ENCODE peak calls at places on chromosomes 6 and 20, in five cellular contexts. Y is GDM1; K is esophagus squamous epithelium; L is NCI-H510A treated with DMSO at 0.1 percent for 48 hours; J is activated naive CD8-positive, alpha-beta T cell treated with anti-CD3 and anti-CD28 coated beads, Interleukin-2, amount 50 U/mL, for 24 hours. R is an unnamed sample.
A peak's percentile ranks its signal among the peaks of the same experiment; 100 is the strongest.

GRCh38 chr6:87731818-87732661 is 30.0 kb upstream of the AKIRIN2 start:
- DNase-seq in J (no peak), L (peak; percentile 87), Y (peak; percentile 72), K (no peak), R (no peak)

GRCh38 chr6:122129313-122130025 is 270.0 kb upstream of the HSF2 start:
- DNase-seq in Y (no peak), L (no peak), J (no peak), K (no peak), R (no peak)

GRCh38 chr6:10747251-10747972 is at the start of gene TMEM14B:
- DNase-seq in J (peak; percentile 100), L (peak; percentile 92), K (peak; percentile 95), Y (peak; percentile 97), R (peak; percentile 92)

GRCh38 chr6:134453792-134454510 is 136.0 kb upstream of the SGK1 start:
- DNase-seq in L (peak; percentile 51), K (no peak), J (no peak), Y (no peak), R (no peak)

GRCh38 chr20:62741191-62741676 is 32.6 kb downstream of the NTSR1 start:
- DNase-seq in Y (no peak), K (no peak), L (no peak), J (no peak), R (peak; percentile 40)

GRCh38 chr20:61525781-61526431 is 273.8 kb downstream of the CDH4 start:
- DNase-seq in Y (no peak), J (no peak), K (no peak), L (no peak), R (no peak)

GRCh38 chr6:110876170-110876773 is 1.7 kb downstream of the AMD1 start:
- DNase-seq in K (peak; percentile 33), L (peak; percentile 33), Y (peak; percentile 34), J (peak; percentile 71), R (no peak)

GRCh38 chr6:30490031-30490876 is 945 bp downstream of the HLA-E start:
- DNase-seq in L (no peak), Y (peak; percentile 61), J (peak; percentile 84), K (peak; percentile 48), R (no peak)

GRCh38 chr6:20159781-20160540 is 52.3 kb downstream of the MBOAT1 start:
- DNase-seq in L (no peak), Y (no peak), J (no peak), K (no peak), R (no peak)

GRCh38 chr6:45105170-45105820 is 222.8 kb upstream of the RUNX2 start:
- DNase-seq in J (no peak), Y (no peak), L (no peak), K (no peak), R (no peak)

GRCh38 chr20:9978395-9979004 is 56.3 kb upstream of the ANKEF1 start:
- DNase-seq in J (peak; percentile 13), Y (peak; percentile 36), K (no peak), L (peak; percentile 90), R (peak; percentile 51)

GRCh38 chr20:1941226-1941625 is 46.0 kb downstream of the SIRPA start:
- DNase-seq in J (no peak), Y (no peak), L (no peak), K (no peak), R (no peak)

GRCh38 chr6:36241728-36242127 is 28.1 kb upstream of the PNPLA1 start:
- DNase-seq in K (no peak), Y (peak; percentile 61), L (no peak), J (peak; percentile 6), R (no peak)

GRCh38 chr20:19929749-19930148 is 87.4 kb upstream of the NAA20 start:
- DNase-seq in Y (no peak), K (no peak), J (no peak), L (no peak), R (no peak)

R was measured in NT2/D1.